ENCODE peak calls at places on chromosomes 7 and 10, in nine cellular contexts. P, U, Z, K, I, V, X, R and M are unnamed samples.

GRCh38 chr7:151091431-151091830 is 5.2 kb downstream of the AGAP3 start:
- DNase-seq in P (no peak), U (no peak), Z (no peak), K (no peak), I (peak; percentile 57), V (no peak), X (no peak), R (peak; percentile 22), M (no peak)

GRCh38 chr10:89207801-89208551 is 859 bp upstream of the CH25H start:
- DNase-seq in P (no peak), U (peak; percentile 8), Z (no peak), K (no peak), I (peak; percentile 26), V (no peak), X (peak; percentile 10), R (no peak), M (no peak)

GRCh38 chr10:30813872-30814471 is 184.4 kb upstream of the LYZL2 start:
- DNase-seq in P (no peak), U (peak; percentile 60), Z (peak; percentile 80), K (no peak), I (peak; percentile 43), V (peak; percentile 68), X (no peak), R (peak; percentile 63), M (peak; percentile 71)

GRCh38 chr10:97760461-97761257 is 11.1 kb downstream of the SFRP5 start:
- DNase-seq in P (no peak), U (no peak), Z (no peak), K (no peak), I (no peak), V (no peak), X (no peak), R (no peak), M (no peak)

GRCh38 chr10:91597397-91597881 is 35.4 kb downstream of the PPP1R3C start:
- DNase-seq in P (no peak), U (no peak), Z (peak; percentile 11), K (no peak), I (peak; percentile 61), V (peak; percentile 60), X (no peak), R (peak; percentile 57), M (no peak)

GRCh38 chr7:100965723-100966541 is 3.4 kb upstream of the MUC12 start:
- DNase-seq in P (peak; percentile 24), U (peak; percentile 58), Z (peak; percentile 51), K (no peak), I (peak; percentile 96), V (peak; percentile 17), X (peak; percentile 85), R (peak; percentile 62), M (no peak)

GRCh38 chr10:47101196-47101595 is 190.0 kb downstream of the PTPN20 start:
- DNase-seq in P (no peak), U (no peak), Z (no peak), K (no peak), I (no peak), V (no peak), X (no peak), R (no peak), M (no peak)

GRCh38 chr10:107317592-107317991 is 153.1 kb upstream of the SORCS1 start:
- DNase-seq in P (no peak), U (no peak), Z (no peak), K (no peak), I (no peak), V (no peak), X (no peak), R (no peak), M (no peak)

GRCh38 chr10:67385566-67385965 is 310.4 kb downstream of the CTNNA3 start:
- DNase-seq in P (no peak), U (no peak), Z (no peak), K (no peak), I (no peak), V (no peak), X (no peak), R (no peak), M (no peak)

GRCh38 chr7:158442260-158442659 is 145.4 kb downstream of the PTPRN2 start:
- DNase-seq in P (no peak), U (peak; percentile 14), Z (no peak), K (no peak), I (peak; percentile 35), V (no peak), X (no peak), R (peak; percentile 31), M (no peak)
- TF ChIP-seq CTCF in P (no peak), U (peak; percentile 29), Z (peak; percentile 25), K (no peak), I (peak; percentile 40), V (no peak), X (no peak), R (peak; percentile 47), M (no peak)

DNA sequence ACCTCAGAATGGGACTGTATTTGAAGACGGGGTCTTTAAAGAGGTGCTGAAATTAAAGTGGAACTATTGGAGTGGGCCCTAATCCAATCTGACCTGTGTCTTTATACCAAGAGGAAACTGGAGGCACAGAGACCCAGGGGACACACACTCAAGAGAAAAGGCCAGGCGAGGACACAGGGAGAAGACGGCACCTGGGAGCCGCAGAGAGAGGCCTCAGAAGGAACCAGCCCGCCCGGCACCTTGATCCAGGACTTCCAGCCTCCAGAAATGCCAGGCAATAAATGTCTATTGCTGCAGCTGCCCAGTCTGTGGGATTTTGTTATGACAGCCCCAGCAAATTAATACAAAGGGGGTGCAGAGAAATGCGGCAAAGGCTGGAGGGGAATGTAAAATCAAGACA is 10.5 kb downstream of the CARD11 start:
- DNase-seq in P (no peak), U (no peak), Z (no peak), K (no peak), I (no peak), V (no peak), X (no peak), R (no peak), M (no peak)
- H3K4me3 ChIP-seq in P (no peak overlapping the region), U (no peak overlapping the region), Z (no peak overlapping the region), K (no peak overlapping the region), I (no peak overlapping the region), V (no peak overlapping the region), X (no peak overlapping the region), R (no peak overlapping the region), M (no peak overlapping the region)

GRCh38 chr7:35035511-35035921 is 1.8 kb downstream of the DPY19L1 start:
- DNase-seq in P (no peak), U (peak; percentile 58), Z (peak; percentile 44), K (no peak), I (peak; percentile 67), V (peak; percentile 29), X (peak; percentile 11), R (peak; percentile 77), M (peak; percentile 39)
- TF ChIP-seq CTCF in P (no peak), U (peak; percentile 22), Z (peak; percentile 25), K (peak; percentile 2), I (peak; percentile 51), V (no peak), X (no peak), R (peak; percentile 47), M (peak; percentile 22)

DNA sequence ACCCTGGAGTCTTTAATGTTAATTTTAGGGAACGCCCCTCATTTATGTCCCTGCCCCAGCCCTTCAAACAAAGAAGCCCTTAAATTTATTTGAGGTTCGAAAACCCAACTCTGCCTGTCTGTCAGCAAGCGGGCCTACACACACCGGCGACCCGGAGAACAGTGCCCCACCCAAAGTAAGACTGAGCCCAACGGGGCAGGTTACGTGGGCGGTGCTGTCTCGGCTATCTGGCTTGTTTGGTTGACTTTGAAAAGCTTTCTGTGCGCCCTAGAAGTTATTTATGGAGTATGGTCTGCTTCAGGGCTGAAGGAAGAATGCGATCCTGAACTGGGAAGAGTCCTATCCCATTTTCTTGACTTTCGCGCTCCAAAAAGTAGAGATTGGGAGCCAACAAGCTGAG is 1.5 kb downstream of the INA start:
- DNase-seq in P (no peak), U (no peak), Z (no peak), K (no peak), I (no peak), V (no peak), X (no peak), R (no peak), M (no peak)
- H3K4me3 ChIP-seq in P (no peak overlapping the region), U (no peak overlapping the region), Z (no peak overlapping the region), K (no peak overlapping the region), I (no peak overlapping the region), V (no peak overlapping the region), X (no peak overlapping the region), R (no peak overlapping the region), M (no peak overlapping the region)

GRCh38 chr7:38424750-38425463 is 151.5 kb upstream of the TARP start:
- DNase-seq in P (no peak), U (no peak), Z (no peak), K (no peak), I (no peak), V (peak; percentile 1), X (no peak), R (peak; percentile 37), M (no peak)
- TF ChIP-seq CTCF in P (no peak), U (no peak), Z (no peak), K (peak; percentile 23), I (no peak), V (peak; percentile 1), X (no peak), R (no peak), M (no peak)

GRCh38 chr7:95246935-95247370 is 77.4 kb downstream of the PON1 start:
- DNase-seq in P (peak; percentile 21), U (peak; percentile 77), Z (peak; percentile 69), K (peak; percentile 37), I (peak; percentile 86), V (peak; percentile 83), X (peak; percentile 17), R (peak; percentile 93), M (peak; percentile 80)
- H3K4me3 ChIP-seq in P (no peak overlapping the region), U (no peak overlapping the region), Z (peak overlapping the region; percentile 35), K (no peak overlapping the region), I (no peak overlapping the region), V (no peak overlapping the region), X (no peak overlapping the region), R (peak overlapping the region; percentile 40), M (no peak overlapping the region)

GRCh38 chr10:113309791-113310190 is 243.1 kb upstream of the HABP2 start:
- DNase-seq in P (no peak), U (no peak), Z (no peak), K (no peak), I (no peak), V (no peak), X (no peak), R (no peak), M (no peak)
- TF ChIP-seq CTCF in P (no peak), U (no peak), Z (no peak), K (no peak), I (no peak), V (no peak), X (no peak), R (no peak), M (no peak)

DNA sequence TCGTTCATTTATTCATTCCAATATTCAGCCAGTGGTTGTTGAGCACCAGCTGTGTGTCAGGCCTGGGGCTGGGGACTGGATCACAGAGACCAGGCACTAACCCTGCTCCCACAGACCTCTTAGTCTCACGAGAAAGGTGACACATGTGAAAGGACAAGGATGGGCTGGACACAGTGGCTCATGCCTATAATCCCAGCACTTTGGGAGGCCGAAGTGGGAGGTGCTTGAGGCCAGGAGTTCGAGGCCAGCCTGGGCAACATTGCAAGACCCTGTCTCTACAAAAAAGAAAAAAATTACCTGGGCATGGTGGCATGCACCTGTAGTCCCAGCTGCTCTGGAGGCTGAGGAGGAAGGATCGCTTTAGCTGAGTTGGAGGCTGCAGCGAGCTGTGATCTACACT is 105.9 kb upstream of the SDK1 start:
- DNase-seq in P (no peak), U (no peak), Z (no peak), K (no peak), I (no peak), V (no peak), X (no peak), R (no peak), M (no peak)
- H3K4me3 ChIP-seq in P (no peak overlapping the region), U (no peak overlapping the region), Z (no peak overlapping the region), K (no peak overlapping the region), I (no peak overlapping the region), V (no peak overlapping the region), X (no peak overlapping the region), R (no peak overlapping the region), M (no peak overlapping the region)